ENCODE peak calls at places on chromosome 22, in eight cellular contexts. One of them, this sample, is unnamed.

GRCh38 chr22:31618057-31618456 is 44.0 kb downstream of the PISD start:
- DNase-seq in GF-D8: no peak
- DNase-seq in central memory CD4-positive, alpha-beta T cell: no peak
- DNase-seq in fibroblast of gingiva: no peak
- DNase-seq in stimulated activated CD4-positive, alpha-beta T cell treated with anti-CD3 and anti-CD28 coated beads, Interleukin-1b, Interleukin-23, amount 100 ng/mL, for 24 hours: no peak
- DNase-seq in EH: no peak
- DNase-seq in SJSA1: no peak
- DNase-seq in astrocyte of the spinal cord: no peak
- DNase-seq in this sample: no peak

GRCh38 chr22:36351921-36352774 is 35.6 kb downstream of the MYH9 start:
- DNase-seq in SJSA1: no peak
- DNase-seq in astrocyte of the spinal cord: no peak
- DNase-seq in EH: no peak
- DNase-seq in GF-D8: no peak
- DNase-seq in fibroblast of gingiva: peak; percentile 62
- DNase-seq in central memory CD4-positive, alpha-beta T cell: no peak
- DNase-seq in stimulated activated CD4-positive, alpha-beta T cell treated with anti-CD3 and anti-CD28 coated beads, Interleukin-1b, Interleukin-23, amount 100 ng/mL, for 24 hours: no peak
- DNase-seq in this sample: no peak

GRCh38 chr22:36282078-36282831 is 29.3 kb downstream of the APOL1 start:
- DNase-seq in SJSA1: no peak
- DNase-seq in stimulated activated CD4-positive, alpha-beta T cell treated with anti-CD3 and anti-CD28 coated beads, Interleukin-1b, Interleukin-23, amount 100 ng/mL, for 24 hours: no peak
- DNase-seq in GF-D8: no peak
- DNase-seq in astrocyte of the spinal cord: no peak
- DNase-seq in fibroblast of gingiva: no peak
- DNase-seq in EH: no peak
- DNase-seq in central memory CD4-positive, alpha-beta T cell: no peak
- DNase-seq in this sample: no peak

GRCh38 chr22:24937114-24937513 is 9.4 kb downstream of the LHFPL7 start:
- DNase-seq in GF-D8: no peak
- DNase-seq in fibroblast of gingiva: no peak
- DNase-seq in central memory CD4-positive, alpha-beta T cell: no peak
- DNase-seq in SJSA1: no peak
- DNase-seq in stimulated activated CD4-positive, alpha-beta T cell treated with anti-CD3 and anti-CD28 coated beads, Interleukin-1b, Interleukin-23, amount 100 ng/mL, for 24 hours: no peak
- DNase-seq in EH: no peak
- DNase-seq in astrocyte of the spinal cord: peak; percentile 20
- DNase-seq in this sample: no peak

GRCh38 chr22:31144223-31144622 is 3.9 kb upstream of the PLA2G3 start:
- DNase-seq in EH: peak; percentile 55
- DNase-seq in stimulated activated CD4-positive, alpha-beta T cell treated with anti-CD3 and anti-CD28 coated beads, Interleukin-1b, Interleukin-23, amount 100 ng/mL, for 24 hours: no peak
- DNase-seq in fibroblast of gingiva: no peak
- DNase-seq in SJSA1: no peak
- DNase-seq in GF-D8: no peak
- DNase-seq in astrocyte of the spinal cord: no peak
- DNase-seq in central memory CD4-positive, alpha-beta T cell: no peak
- DNase-seq in this sample: peak; percentile 50

GRCh38 chr22:47210112-47210657 is 447.7 kb downstream of the TBC1D22A start:
- DNase-seq in astrocyte of the spinal cord: no peak
- DNase-seq in fibroblast of gingiva: no peak
- DNase-seq in SJSA1: no peak
- DNase-seq in GF-D8: no peak
- DNase-seq in stimulated activated CD4-positive, alpha-beta T cell treated with anti-CD3 and anti-CD28 coated beads, Interleukin-1b, Interleukin-23, amount 100 ng/mL, for 24 hours: no peak
- DNase-seq in central memory CD4-positive, alpha-beta T cell: no peak
- DNase-seq in EH: no peak
- DNase-seq in this sample: no peak

GRCh38 chr22:49701380-49702067 is 126.1 kb downstream of the BRD1 start:
- DNase-seq in astrocyte of the spinal cord: no peak
- DNase-seq in central memory CD4-positive, alpha-beta T cell: no peak
- DNase-seq in GF-D8: no peak
- DNase-seq in EH: no peak
- DNase-seq in stimulated activated CD4-positive, alpha-beta T cell treated with anti-CD3 and anti-CD28 coated beads, Interleukin-1b, Interleukin-23, amount 100 ng/mL, for 24 hours: no peak
- DNase-seq in fibroblast of gingiva: no peak
- DNase-seq in SJSA1: no peak
- DNase-seq in this sample: no peak

GRCh38 chr22:48515571-48516200 is 1312.0 kb downstream of the BRD1 start:
- DNase-seq in astrocyte of the spinal cord: no peak
- DNase-seq in stimulated activated CD4-positive, alpha-beta T cell treated with anti-CD3 and anti-CD28 coated beads, Interleukin-1b, Interleukin-23, amount 100 ng/mL, for 24 hours: no peak
- DNase-seq in central memory CD4-positive, alpha-beta T cell: no peak
- DNase-seq in fibroblast of gingiva: no peak
- DNase-seq in SJSA1: no peak
- DNase-seq in GF-D8: no peak
- DNase-seq in EH: no peak
- DNase-seq in this sample: no peak

GRCh38 chr22:42904049-42904448 is 47.0 kb upstream of the ARFGAP3 start:
- DNase-seq in central memory CD4-positive, alpha-beta T cell: no peak
- DNase-seq in SJSA1: no peak
- DNase-seq in EH: no peak
- DNase-seq in GF-D8: no peak
- DNase-seq in fibroblast of gingiva: no peak
- DNase-seq in astrocyte of the spinal cord: no peak
- DNase-seq in stimulated activated CD4-positive, alpha-beta T cell treated with anti-CD3 and anti-CD28 coated beads, Interleukin-1b, Interleukin-23, amount 100 ng/mL, for 24 hours: no peak
- DNase-seq in this sample: no peak

GRCh38 chr22:32695451-32695891 is 106.0 kb upstream of the TIMP3 start:
- DNase-seq in SJSA1: peak; percentile 60
- DNase-seq in fibroblast of gingiva: peak; percentile 71
- DNase-seq in central memory CD4-positive, alpha-beta T cell: no peak
- DNase-seq in GF-D8: no peak
- DNase-seq in stimulated activated CD4-positive, alpha-beta T cell treated with anti-CD3 and anti-CD28 coated beads, Interleukin-1b, Interleukin-23, amount 100 ng/mL, for 24 hours: no peak
- DNase-seq in astrocyte of the spinal cord: peak; percentile 69
- DNase-seq in EH: peak; percentile 92
- DNase-seq in this sample: peak; percentile 95

GRCh38 chr22:36771376-36772063 is 4.4 kb downstream of the IFT27 start:
- DNase-seq in central memory CD4-positive, alpha-beta T cell: no peak
- DNase-seq in astrocyte of the spinal cord: no peak
- DNase-seq in stimulated activated CD4-positive, alpha-beta T cell treated with anti-CD3 and anti-CD28 coated beads, Interleukin-1b, Interleukin-23, amount 100 ng/mL, for 24 hours: no peak
- DNase-seq in EH: no peak
- DNase-seq in SJSA1: no peak
- DNase-seq in GF-D8: no peak
- DNase-seq in fibroblast of gingiva: no peak
- DNase-seq in this sample: no peak

GRCh38 chr22:48718818-48719500 is 1108.7 kb downstream of the BRD1 start:
- DNase-seq in fibroblast of gingiva: no peak
- DNase-seq in stimulated activated CD4-positive, alpha-beta T cell treated with anti-CD3 and anti-CD28 coated beads, Interleukin-1b, Interleukin-23, amount 100 ng/mL, for 24 hours: no peak
- DNase-seq in EH: no peak
- DNase-seq in GF-D8: no peak
- DNase-seq in SJSA1: no peak
- DNase-seq in central memory CD4-positive, alpha-beta T cell: no peak
- DNase-seq in astrocyte of the spinal cord: no peak
- DNase-seq in this sample: no peak

GRCh38 chr22:37804886-37805857 is 2.6 kb upstream of the GCAT start:
- DNase-seq in stimulated activated CD4-positive, alpha-beta T cell treated with anti-CD3 and anti-CD28 coated beads, Interleukin-1b, Interleukin-23, amount 100 ng/mL, for 24 hours: peak; percentile 61
- DNase-seq in EH: peak; percentile 87
- DNase-seq in astrocyte of the spinal cord: peak; percentile 85
- DNase-seq in SJSA1: peak; percentile 87
- DNase-seq in GF-D8: peak; percentile 47
- DNase-seq in central memory CD4-positive, alpha-beta T cell: peak; percentile 59
- DNase-seq in fibroblast of gingiva: peak; percentile 85
- DNase-seq in this sample: peak; percentile 70

GRCh38 chr22:44815099-44816070 is 63.0 kb downstream of the ARHGAP8 start:
- DNase-seq in EH: no peak
- DNase-seq in fibroblast of gingiva: no peak
- DNase-seq in stimulated activated CD4-positive, alpha-beta T cell treated with anti-CD3 and anti-CD28 coated beads, Interleukin-1b, Interleukin-23, amount 100 ng/mL, for 24 hours: no peak
- DNase-seq in GF-D8: no peak
- DNase-seq in astrocyte of the spinal cord: no peak
- DNase-seq in SJSA1: no peak
- DNase-seq in central memory CD4-positive, alpha-beta T cell: no peak
- DNase-seq in this sample: no peak

GRCh38 chr22:31038686-31039085 is 42.4 kb upstream of the SMTN start:
- DNase-seq in SJSA1: no peak
- DNase-seq in EH: no peak
- DNase-seq in central memory CD4-positive, alpha-beta T cell: no peak
- DNase-seq in astrocyte of the spinal cord: no peak
- DNase-seq in stimulated activated CD4-positive, alpha-beta T cell treated with anti-CD3 and anti-CD28 coated beads, Interleukin-1b, Interleukin-23, amount 100 ng/mL, for 24 hours: no peak
- DNase-seq in GF-D8: no peak
- DNase-seq in fibroblast of gingiva: no peak
- DNase-seq in this sample: no peak

GRCh38 chr22:33520904-33521780 is 399.1 kb downstream of the LARGE1 start:
- DNase-seq in stimulated activated CD4-positive, alpha-beta T cell treated with anti-CD3 and anti-CD28 coated beads, Interleukin-1b, Interleukin-23, amount 100 ng/mL, for 24 hours: no peak
- DNase-seq in fibroblast of gingiva: no peak
- DNase-seq in astrocyte of the spinal cord: no peak
- DNase-seq in EH: no peak
- DNase-seq in central memory CD4-positive, alpha-beta T cell: no peak
- DNase-seq in GF-D8: no peak
- DNase-seq in SJSA1: no peak
- DNase-seq in this sample: no peak

GRCh38 chr22:23125512-23126103 is 16.2 kb downstream of the RSPH14 start:
- DNase-seq in GF-D8: no peak
- DNase-seq in EH: no peak
- DNase-seq in fibroblast of gingiva: no peak
- DNase-seq in stimulated activated CD4-positive, alpha-beta T cell treated with anti-CD3 and anti-CD28 coated beads, Interleukin-1b, Interleukin-23, amount 100 ng/mL, for 24 hours: no peak
- DNase-seq in astrocyte of the spinal cord: no peak
- DNase-seq in SJSA1: no peak
- DNase-seq in central memory CD4-positive, alpha-beta T cell: no peak
- DNase-seq in this sample: no peak

GRCh38 chr22:36546092-36546804 is 17.3 kb upstream of the EIF3D start:
- DNase-seq in fibroblast of gingiva: peak; percentile 35
- DNase-seq in central memory CD4-positive, alpha-beta T cell: no peak
- DNase-seq in EH: peak; percentile 50
- DNase-seq in astrocyte of the spinal cord: peak; percentile 47
- DNase-seq in GF-D8: peak; percentile 31
- DNase-seq in SJSA1: peak; percentile 70
- DNase-seq in stimulated activated CD4-positive, alpha-beta T cell treated with anti-CD3 and anti-CD28 coated beads, Interleukin-1b, Interleukin-23, amount 100 ng/mL, for 24 hours: no peak
- DNase-seq in this sample: peak; percentile 62

GRCh38 chr22:17410576-17410975 is 41.3 kb downstream of the CECR2 start:
- DNase-seq in central memory CD4-positive, alpha-beta T cell: no peak
- DNase-seq in SJSA1: no peak
- DNase-seq in astrocyte of the spinal cord: no peak
- DNase-seq in EH: no peak
- DNase-seq in fibroblast of gingiva: no peak
- DNase-seq in stimulated activated CD4-positive, alpha-beta T cell treated with anti-CD3 and anti-CD28 coated beads, Interleukin-1b, Interleukin-23, amount 100 ng/mL, for 24 hours: no peak
- DNase-seq in GF-D8: no peak
- DNase-seq in this sample: no peak

GRCh38 chr22:25419247-25420113 is 145.0 kb upstream of the GRK3 start:
- DNase-seq in fibroblast of gingiva: no peak
- DNase-seq in central memory CD4-positive, alpha-beta T cell: no peak
- DNase-seq in SJSA1: peak; percentile 35
- DNase-seq in EH: peak; percentile 10
- DNase-seq in astrocyte of the spinal cord: no peak
- DNase-seq in stimulated activated CD4-positive, alpha-beta T cell treated with anti-CD3 and anti-CD28 coated beads, Interleukin-1b, Interleukin-23, amount 100 ng/mL, for 24 hours: no peak
- DNase-seq in GF-D8: peak; percentile 79
- DNase-seq in this sample: peak; percentile 47

GRCh38 chr22:44882226-44882905 is 127.4 kb downstream of the PHF21B start:
- DNase-seq in SJSA1: peak; percentile 40
- DNase-seq in GF-D8: no peak
- DNase-seq in fibroblast of gingiva: no peak
- DNase-seq in central memory CD4-positive, alpha-beta T cell: no peak
- DNase-seq in astrocyte of the spinal cord: no peak
- DNase-seq in EH: no peak
- DNase-seq in stimulated activated CD4-positive, alpha-beta T cell treated with anti-CD3 and anti-CD28 coated beads, Interleukin-1b, Interleukin-23, amount 100 ng/mL, for 24 hours: no peak
- DNase-seq in this sample: no peak

GRCh38 chr22:47804281-47804680 is 1041.8 kb downstream of the TBC1D22A start:
- DNase-seq in SJSA1: peak; percentile 11
- DNase-seq in astrocyte of the spinal cord: no peak
- DNase-seq in fibroblast of gingiva: no peak
- DNase-seq in GF-D8: no peak
- DNase-seq in central memory CD4-positive, alpha-beta T cell: no peak
- DNase-seq in stimulated activated CD4-positive, alpha-beta T cell treated with anti-CD3 and anti-CD28 coated beads, Interleukin-1b, Interleukin-23, amount 100 ng/mL, for 24 hours: no peak
- DNase-seq in EH: no peak
- DNase-seq in this sample: no peak

GRCh38 chr22:48489551-48490512 is 1337.8 kb downstream of the BRD1 start:
- DNase-seq in GF-D8: no peak
- DNase-seq in astrocyte of the spinal cord: peak; percentile 3
- DNase-seq in stimulated activated CD4-positive, alpha-beta T cell treated with anti-CD3 and anti-CD28 coated beads, Interleukin-1b, Interleukin-23, amount 100 ng/mL, for 24 hours: no peak
- DNase-seq in EH: no peak
- DNase-seq in fibroblast of gingiva: no peak
- DNase-seq in SJSA1: peak; percentile 51
- DNase-seq in central memory CD4-positive, alpha-beta T cell: no peak
- DNase-seq in this sample: no peak

GRCh38 chr22:38700271-38700788 is 413 bp downstream of the JOSD1 start:
- DNase-seq in stimulated activated CD4-positive, alpha-beta T cell treated with anti-CD3 and anti-CD28 coated beads, Interleukin-1b, Interleukin-23, amount 100 ng/mL, for 24 hours: no peak
- DNase-seq in GF-D8: no peak
- DNase-seq in astrocyte of the spinal cord: peak; percentile 33
- DNase-seq in fibroblast of gingiva: peak; percentile 64
- DNase-seq in EH: peak; percentile 72
- DNase-seq in central memory CD4-positive, alpha-beta T cell: no peak
- DNase-seq in SJSA1: peak; percentile 77
- DNase-seq in this sample: no peak

GRCh38 chr22:50671641-50672040 is 982 bp upstream of the SHANK3 start:
- DNase-seq in GF-D8: no peak
- DNase-seq in stimulated activated CD4-positive, alpha-beta T cell treated with anti-CD3 and anti-CD28 coated beads, Interleukin-1b, Interleukin-23, amount 100 ng/mL, for 24 hours: no peak
- DNase-seq in EH: no peak
- DNase-seq in SJSA1: no peak
- DNase-seq in fibroblast of gingiva: no peak
- DNase-seq in central memory CD4-positive, alpha-beta T cell: no peak
- DNase-seq in astrocyte of the spinal cord: no peak
- DNase-seq in this sample: no peak

GRCh38 chr22:20206709-20207215 is 55.9 kb upstream of the CCDC188 start:
- DNase-seq in central memory CD4-positive, alpha-beta T cell: no peak
- DNase-seq in astrocyte of the spinal cord: no peak
- DNase-seq in GF-D8: no peak
- DNase-seq in fibroblast of gingiva: no peak
- DNase-seq in stimulated activated CD4-positive, alpha-beta T cell treated with anti-CD3 and anti-CD28 coated beads, Interleukin-1b, Interleukin-23, amount 100 ng/mL, for 24 hours: no peak
- DNase-seq in EH: peak; percentile 46
- DNase-seq in SJSA1: no peak
- DNase-seq in this sample: peak; percentile 22

GRCh38 chr22:45518580-45518991 is 15.9 kb downstream of the FBLN1 start:
- DNase-seq in central memory CD4-positive, alpha-beta T cell: no peak
- DNase-seq in EH: no peak
- DNase-seq in GF-D8: no peak
- DNase-seq in stimulated activated CD4-positive, alpha-beta T cell treated with anti-CD3 and anti-CD28 coated beads, Interleukin-1b, Interleukin-23, amount 100 ng/mL, for 24 hours: no peak
- DNase-seq in astrocyte of the spinal cord: peak; percentile 54
- DNase-seq in fibroblast of gingiva: peak; percentile 71
- DNase-seq in SJSA1: no peak
- DNase-seq in this sample: no peak

GRCh38 chr22:49824185-49824925 is 3.3 kb downstream of the BRD1 start:
- DNase-seq in stimulated activated CD4-positive, alpha-beta T cell treated with anti-CD3 and anti-CD28 coated beads, Interleukin-1b, Interleukin-23, amount 100 ng/mL, for 24 hours: no peak
- DNase-seq in central memory CD4-positive, alpha-beta T cell: no peak
- DNase-seq in SJSA1: no peak
- DNase-seq in GF-D8: no peak
- DNase-seq in astrocyte of the spinal cord: no peak
- DNase-seq in fibroblast of gingiva: no peak
- DNase-seq in EH: no peak
- DNase-seq in this sample: no peak

GRCh38 chr22:48500481-48501230 is 1327.0 kb downstream of the BRD1 start:
- DNase-seq in stimulated activated CD4-positive, alpha-beta T cell treated with anti-CD3 and anti-CD28 coated beads, Interleukin-1b, Interleukin-23, amount 100 ng/mL, for 24 hours: no peak
- DNase-seq in GF-D8: no peak
- DNase-seq in SJSA1: no peak
- DNase-seq in fibroblast of gingiva: peak; percentile 29
- DNase-seq in central memory CD4-positive, alpha-beta T cell: no peak
- DNase-seq in astrocyte of the spinal cord: peak; percentile 29
- DNase-seq in EH: no peak
- DNase-seq in this sample: no peak

GRCh38 chr22:22772396-22772795 is 115.2 kb upstream of the IGLL5 start:
- DNase-seq in stimulated activated CD4-positive, alpha-beta T cell treated with anti-CD3 and anti-CD28 coated beads, Interleukin-1b, Interleukin-23, amount 100 ng/mL, for 24 hours: no peak
- DNase-seq in astrocyte of the spinal cord: no peak
- DNase-seq in fibroblast of gingiva: no peak
- DNase-seq in central memory CD4-positive, alpha-beta T cell: no peak
- DNase-seq in GF-D8: no peak
- DNase-seq in EH: no peak
- DNase-seq in SJSA1: no peak
- DNase-seq in this sample: no peak

This sample was measured in IMR-90.